ENCODE peak calls at places on chromosomes 12 and 14, in eight cellular contexts. V is ELR; K is activated T-helper 1 cell treated with Interleukin-2 at 50 U/mL for 16 hours; T is effector memory CD8-positive, alpha-beta T cell; G is germinal center; C is cardiac muscle cell; X is lung microvascular endothelial cell; H is HEK293T. N is an unnamed sample.

GRCh38 chr12:615620-616019 is 47.6 kb downstream of the NINJ2 start:
- DNase-seq in G (no peak), C (no peak), H (no peak), T (no peak), K (no peak), V (no peak), X (peak; percentile 98), N (no peak)

GRCh38 chr12:124625867-124626675 is 58.7 kb upstream of the NCOR2 start:
- DNase-seq in T (no peak), K (no peak), G (no peak), C (no peak), V (peak; percentile 78), H (no peak), X (peak; percentile 88), N (no peak)

GRCh38 chr14:94143239-94143638 is 13.8 kb upstream of the IFI27L2 start:
- DNase-seq in G (no peak), T (no peak), K (no peak), X (peak; percentile 34), H (no peak), V (peak; percentile 58), C (peak; percentile 52), N (no peak)

GRCh38 chr14:54116972-54117371 is 160.3 kb upstream of the BMP4 start:
- DNase-seq in C (no peak), V (peak; percentile 91), K (no peak), H (no peak), G (no peak), X (no peak), T (no peak), N (no peak)

GRCh38 chr12:31506907-31507306 is 84.0 kb downstream of the DENND5B start:
- DNase-seq in K (no peak), T (no peak), X (peak; percentile 49), V (peak; percentile 82), G (no peak), H (no peak), C (peak; percentile 38), N (no peak)

GRCh38 chr14:73014105-73014504 is 12.8 kb downstream of the ZFYVE1 start:
- DNase-seq in C (no peak), G (no peak), H (no peak), T (no peak), K (no peak), X (no peak), V (peak; percentile 26), N (no peak)

GRCh38 chr14:57066887-57067513 is 201.7 kb downstream of the EXOC5 start:
- DNase-seq in X (peak; percentile 52), C (peak; percentile 68), H (peak; percentile 62), K (no peak), T (no peak), G (peak; percentile 9), V (peak; percentile 27), N (no peak)

GRCh38 chr12:56389215-56389850 is 26.7 kb upstream of the APOF start:
- DNase-seq in H (no peak), C (no peak), K (no peak), T (no peak), X (no peak), V (no peak), G (no peak), N (no peak)

GRCh38 chr14:20609215-20610001 is 18.2 kb upstream of the RNASE12 start:
- DNase-seq in K (peak; percentile 34), C (peak; percentile 88), G (peak; percentile 80), V (peak; percentile 91), H (peak; percentile 74), X (peak; percentile 93), T (peak; percentile 73), N (peak; percentile 51)

GRCh38 chr14:105273062-105273461 is 24.7 kb downstream of the BTBD6 start:
- DNase-seq in H (no peak), T (no peak), G (no peak), K (no peak), C (no peak), X (no peak), V (no peak), N (no peak)

GRCh38 chr14:71290960-71291466 is 383.8 kb downstream of the PCNX1 start:
- DNase-seq in K (no peak), T (no peak), X (peak; percentile 75), V (peak; percentile 96), H (no peak), C (no peak), G (no peak), N (peak; percentile 48)

GRCh38 chr14:103522028-103522581 is 525 bp downstream of the CKB start:
- DNase-seq in V (peak; percentile 35), C (peak; percentile 61), H (no peak), X (no peak), G (peak; percentile 28), K (no peak), T (no peak), N (no peak)

GRCh38 chr12:58919271-58920101 is 818 bp downstream of the LRIG3 start:
- DNase-seq in T (no peak), H (peak; percentile 22), K (no peak), C (peak; percentile 51), X (peak; percentile 83), G (peak; percentile 2), V (peak; percentile 67), N (no peak)

GRCh38 chr14:100864960-100865681 is 38.4 kb downstream of the RTL1 start:
- DNase-seq in H (no peak), C (no peak), K (no peak), V (no peak), X (no peak), T (no peak), G (no peak), N (no peak)

GRCh38 chr12:16393126-16393525 is 45.7 kb downstream of the MGST1 start:
- DNase-seq in K (no peak), C (no peak), T (no peak), V (no peak), H (no peak), G (no peak), X (no peak), N (no peak)

GRCh38 chr14:22811752-22812151 is 3.5 kb downstream of the SLC7A7 start:
- DNase-seq in C (no peak), X (no peak), K (no peak), H (no peak), V (no peak), G (peak; percentile 54), T (no peak), N (no peak)

GRCh38 chr14:75088566-75089373 is 19.3 kb downstream of the ZC2HC1C start:
- DNase-seq in C (peak; percentile 78), G (peak; percentile 34), X (peak; percentile 79), T (peak; percentile 45), K (no peak), V (peak; percentile 79), H (peak; percentile 59), N (no peak)

GRCh38 chr14:65993103-65993502 is 493.1 kb upstream of the CCDC196 start:
- DNase-seq in G (no peak), C (no peak), H (no peak), V (no peak), K (no peak), X (no peak), T (no peak), N (no peak)

GRCh38 chr14:34018564-34019244 is 67.8 kb upstream of the EGLN3 start:
- DNase-seq in K (no peak), H (no peak), X (no peak), G (no peak), T (no peak), V (no peak), C (no peak), N (no peak)

GRCh38 chr12:69553626-69554248 is 31.5 kb upstream of the CCT2 start:
- DNase-seq in C (peak; percentile 73), T (no peak), V (peak; percentile 77), K (no peak), X (peak; percentile 37), H (peak; percentile 25), G (no peak), N (peak; percentile 64)

GRCh38 chr14:43647302-43647701 is 859.8 kb downstream of the FSCB start:
- DNase-seq in H (no peak), K (no peak), C (no peak), T (no peak), G (no peak), V (peak; percentile 6), X (no peak), N (no peak)

GRCh38 chr14:60212503-60213371 is 36.3 kb upstream of the PPM1A start:
- DNase-seq in H (no peak), T (no peak), V (no peak), C (no peak), X (no peak), G (peak; percentile 14), K (no peak), N (no peak)

GRCh38 chr12:104718581-104718980 is 239.5 kb downstream of the SLC41A2 start:
- DNase-seq in G (no peak), K (no peak), H (no peak), V (no peak), T (no peak), X (no peak), C (no peak), N (no peak)

GRCh38 chr12:124686001-124686884 is 118.8 kb upstream of the NCOR2 start:
- DNase-seq in X (no peak), C (no peak), K (no peak), G (no peak), T (no peak), V (peak; percentile 88), H (peak; percentile 44), N (no peak)

GRCh38 chr14:32826404-32827082 is 112.1 kb upstream of the NPAS3 start:
- DNase-seq in V (peak; percentile 0), C (peak; percentile 46), H (peak; percentile 26), T (no peak), X (peak; percentile 7), K (no peak), G (no peak), N (no peak)

GRCh38 chr14:34426313-34427295 is 35.4 kb downstream of the SPTSSA start:
- DNase-seq in T (no peak), G (no peak), H (no peak), V (no peak), K (no peak), C (no peak), X (no peak), N (no peak)

GRCh38 chr12:130419116-130419515 is 81.4 kb downstream of the PIWIL1 start:
- DNase-seq in T (no peak), C (no peak), V (no peak), H (no peak), G (no peak), X (no peak), K (no peak), N (no peak)

GRCh38 chr12:129381717-129382116 is 522.1 kb downstream of the TMEM132D start:
- DNase-seq in G (no peak), V (no peak), C (no peak), T (no peak), X (no peak), H (no peak), K (no peak), N (no peak)

GRCh38 chr12:64229796-64230195 is 7.7 kb upstream of the KICS2 start:
- DNase-seq in G (no peak), H (no peak), X (no peak), K (no peak), C (no peak), V (no peak), T (no peak), N (no peak)

N was measured in retinal pigment epithelial cell.